ENCODE peak calls at places on chromosome 18, in six cellular contexts. One of them, this sample, is unnamed.

GRCh38 chr18:74869904-74870863 is 272.5 kb downstream of the ZNF407 start:
- DNase-seq in NT2/D1: no peak
- DNase-seq in CD8-positive, alpha-beta memory T cell: no peak
- DNase-seq in left ventricle myocardium inferior: no peak
- DNase-seq in fibroblast of lung: peak
- DNase-seq in lower leg skin: no peak
- DNase-seq in this sample: no peak

GRCh38 chr18:6222271-6222670 is 192.4 kb downstream of the L3MBTL4 start:
- DNase-seq in NT2/D1: no peak
- DNase-seq in CD8-positive, alpha-beta memory T cell: no peak
- DNase-seq in left ventricle myocardium inferior: no peak
- DNase-seq in lower leg skin: no peak
- DNase-seq in fibroblast of lung: no peak
- DNase-seq in this sample: no peak

GRCh38 chr18:57705861-57706590 is 84.4 kb upstream of the NARS1 start:
- DNase-seq in CD8-positive, alpha-beta memory T cell: no peak
- DNase-seq in lower leg skin: peak
- DNase-seq in left ventricle myocardium inferior: no peak
- DNase-seq in NT2/D1: no peak
- DNase-seq in fibroblast of lung: no peak
- DNase-seq in this sample: no peak

GRCh38 chr18:56799756-56800155 is 148.6 kb downstream of the WDR7 start:
- DNase-seq in lower leg skin: no peak
- DNase-seq in fibroblast of lung: peak
- DNase-seq in CD8-positive, alpha-beta memory T cell: no peak
- DNase-seq in NT2/D1: no peak
- DNase-seq in left ventricle myocardium inferior: no peak
- DNase-seq in this sample: peak

GRCh38 chr18:58635891-58636290 is 7.0 kb upstream of the ALPK2 start:
- DNase-seq in CD8-positive, alpha-beta memory T cell: no peak
- DNase-seq in left ventricle myocardium inferior: no peak
- DNase-seq in lower leg skin: no peak
- DNase-seq in fibroblast of lung: peak
- DNase-seq in NT2/D1: no peak
- DNase-seq in this sample: peak

GRCh38 chr18:36350211-36350610 is 52.7 kb downstream of the FHOD3 start:
- DNase-seq in left ventricle myocardium inferior: no peak
- DNase-seq in fibroblast of lung: no peak
- DNase-seq in NT2/D1: no peak
- DNase-seq in CD8-positive, alpha-beta memory T cell: no peak
- DNase-seq in lower leg skin: no peak
- DNase-seq in this sample: no peak

GRCh38 chr18:72867721-72868665 is at the start of gene NETO1:
- DNase-seq in left ventricle myocardium inferior: no peak
- DNase-seq in lower leg skin: peak
- DNase-seq in NT2/D1: no peak
- DNase-seq in fibroblast of lung: peak
- DNase-seq in CD8-positive, alpha-beta memory T cell: no peak
- DNase-seq in this sample: no peak

GRCh38 chr18:47204908-47205522 is 28.9 kb upstream of the IER3IP1 start:
- DNase-seq in fibroblast of lung: peak
- DNase-seq in NT2/D1: peak
- DNase-seq in lower leg skin: no peak
- DNase-seq in CD8-positive, alpha-beta memory T cell: peak
- DNase-seq in left ventricle myocardium inferior: no peak
- DNase-seq in this sample: peak

GRCh38 chr18:45408218-45408617 is 207.1 kb upstream of the SLC14A2 start:
- DNase-seq in CD8-positive, alpha-beta memory T cell: no peak
- DNase-seq in left ventricle myocardium inferior: no peak
- DNase-seq in NT2/D1: no peak
- DNase-seq in fibroblast of lung: peak
- DNase-seq in lower leg skin: no peak
- DNase-seq in this sample: peak

GRCh38 chr18:74063023-74063422 is 84.6 kb downstream of the FBXO15 start:
- DNase-seq in lower leg skin: no peak
- DNase-seq in NT2/D1: no peak
- DNase-seq in CD8-positive, alpha-beta memory T cell: no peak
- DNase-seq in left ventricle myocardium inferior: no peak
- DNase-seq in fibroblast of lung: no peak
- DNase-seq in this sample: no peak

GRCh38 chr18:76844742-76845477 is 22.6 kb downstream of the ZNF236 start:
- DNase-seq in CD8-positive, alpha-beta memory T cell: no peak
- DNase-seq in lower leg skin: no peak
- DNase-seq in left ventricle myocardium inferior: no peak
- DNase-seq in NT2/D1: no peak
- DNase-seq in fibroblast of lung: peak
- DNase-seq in this sample: no peak

GRCh38 chr18:63553117-63553516 is 10.9 kb downstream of the SERPINB12 start:
- DNase-seq in lower leg skin: no peak
- DNase-seq in CD8-positive, alpha-beta memory T cell: no peak
- DNase-seq in fibroblast of lung: peak
- DNase-seq in left ventricle myocardium inferior: no peak
- DNase-seq in NT2/D1: no peak
- DNase-seq in this sample: peak

GRCh38 chr18:23547306-23547705 is 39.0 kb downstream of the NPC1 start:
- DNase-seq in CD8-positive, alpha-beta memory T cell: no peak
- DNase-seq in NT2/D1: no peak
- DNase-seq in fibroblast of lung: no peak
- DNase-seq in left ventricle myocardium inferior: no peak
- DNase-seq in lower leg skin: peak
- DNase-seq in this sample: no peak

GRCh38 chr18:64026350-64026749 is 56.5 kb downstream of the SERPINB8 start:
- DNase-seq in lower leg skin: no peak
- DNase-seq in NT2/D1: no peak
- DNase-seq in fibroblast of lung: no peak
- DNase-seq in left ventricle myocardium inferior: no peak
- DNase-seq in CD8-positive, alpha-beta memory T cell: no peak
- DNase-seq in this sample: no peak

DNA sequence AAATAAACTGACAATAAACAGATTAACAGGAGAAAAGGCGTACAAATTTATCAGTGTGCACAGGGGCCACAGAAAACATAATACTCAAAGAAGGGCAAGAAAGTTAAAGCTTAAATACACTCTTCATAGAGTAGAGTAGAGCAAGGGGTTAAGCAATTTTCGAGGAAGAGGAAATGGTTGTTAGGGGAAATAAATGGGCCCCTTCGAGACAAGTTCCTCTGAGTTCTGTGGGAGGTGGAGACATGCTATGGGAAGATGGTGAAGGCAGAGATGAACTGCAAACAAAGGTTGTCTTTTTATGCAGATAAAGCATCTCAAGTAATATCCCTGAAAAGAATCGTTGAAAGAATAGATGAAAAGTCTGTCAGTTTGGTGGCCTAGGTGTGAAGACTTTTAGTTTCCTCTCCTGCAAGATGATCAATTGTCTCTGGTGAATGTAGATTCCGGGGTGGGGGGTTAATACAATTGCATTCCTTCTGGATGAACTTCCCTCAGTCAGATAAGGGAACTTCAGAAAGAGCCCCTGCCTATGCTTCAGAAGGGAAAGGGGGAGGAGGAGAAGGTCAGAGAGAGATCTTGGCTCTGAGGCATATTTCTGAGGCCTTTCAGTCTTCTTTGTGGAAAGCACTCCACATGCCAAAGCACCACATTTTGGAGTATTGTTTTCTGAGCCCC is 127.0 kb downstream of the METTL4 start:
- DNase-seq in NT2/D1: no peak
- DNase-seq in lower leg skin: no peak
- DNase-seq in fibroblast of lung: peak
- DNase-seq in left ventricle myocardium inferior: no peak
- DNase-seq in CD8-positive, alpha-beta memory T cell: no peak
- DNase-seq in this sample: no peak
- H3K4me3 ChIP-seq in NT2/D1: no peak
- H3K4me3 ChIP-seq in lower leg skin: no peak
- H3K4me3 ChIP-seq in fibroblast of lung: no peak
- H3K4me3 ChIP-seq in left ventricle myocardium inferior: no peak
- H3K4me3 ChIP-seq in CD8-positive, alpha-beta memory T cell: no peak
- H3K4me3 ChIP-seq in this sample: no peak

DNA sequence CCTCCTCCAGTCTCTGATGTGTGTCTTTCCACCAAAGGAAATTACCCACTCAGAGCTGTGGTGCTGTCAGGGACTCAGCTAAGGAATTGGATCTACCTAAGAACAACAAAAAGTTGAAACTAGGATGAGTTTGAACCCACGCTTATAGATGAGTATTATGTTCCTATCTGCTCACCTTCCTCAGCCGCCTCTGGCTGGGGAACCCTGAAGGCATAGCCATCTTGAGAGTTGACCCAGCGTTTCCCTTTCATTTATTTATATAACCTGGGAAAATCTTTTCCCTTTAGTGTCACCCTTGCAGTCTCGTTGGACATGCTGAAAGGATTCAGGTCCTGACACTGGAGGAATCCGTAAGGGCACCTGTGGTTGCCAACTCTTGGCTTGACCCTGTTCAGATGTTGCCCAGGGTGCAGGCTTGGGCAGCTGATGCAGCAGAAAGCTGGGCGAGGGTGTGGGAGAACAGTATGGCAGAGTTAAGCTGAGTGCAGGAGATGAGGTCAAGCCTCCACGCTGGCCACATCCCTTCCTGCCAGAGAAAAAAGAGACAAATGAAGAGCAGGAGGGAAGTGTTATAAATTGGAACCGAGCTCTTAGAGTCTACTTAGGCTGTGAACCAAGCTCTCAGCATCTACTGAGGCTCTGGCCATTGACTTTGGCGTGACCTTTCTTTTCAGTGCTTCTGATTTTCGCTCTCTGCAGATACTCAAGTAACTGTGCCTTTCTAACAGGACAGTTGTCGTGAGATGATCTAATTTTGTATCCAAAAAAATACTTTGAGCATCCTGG is 1.9 kb downstream of the CDH20 start:
- DNase-seq in left ventricle myocardium inferior: no peak
- DNase-seq in NT2/D1: no peak
- DNase-seq in lower leg skin: no peak
- DNase-seq in CD8-positive, alpha-beta memory T cell: no peak
- DNase-seq in fibroblast of lung: no peak
- DNase-seq in this sample: no peak
- H3K4me3 ChIP-seq in left ventricle myocardium inferior: peak
- H3K4me3 ChIP-seq in NT2/D1: peak
- H3K4me3 ChIP-seq in lower leg skin: no peak
- H3K4me3 ChIP-seq in CD8-positive, alpha-beta memory T cell: no peak
- H3K4me3 ChIP-seq in fibroblast of lung: no peak
- H3K4me3 ChIP-seq in this sample: no peak

GRCh38 chr18:32759768-32760167 is 13.1 kb downstream of the KLHL14 start:
- DNase-seq in NT2/D1: no peak
- DNase-seq in CD8-positive, alpha-beta memory T cell: no peak
- DNase-seq in fibroblast of lung: no peak
- DNase-seq in lower leg skin: no peak
- DNase-seq in left ventricle myocardium inferior: no peak
- DNase-seq in this sample: no peak
- H3K4me3 ChIP-seq in NT2/D1: no peak
- H3K4me3 ChIP-seq in CD8-positive, alpha-beta memory T cell: no peak
- H3K4me3 ChIP-seq in fibroblast of lung: no peak
- H3K4me3 ChIP-seq in lower leg skin: no peak
- H3K4me3 ChIP-seq in left ventricle myocardium inferior: no peak
- H3K4me3 ChIP-seq in this sample: no peak

GRCh38 chr18:13730486-13730885 is 4.0 kb downstream of the RNMT start:
- DNase-seq in lower leg skin: no peak
- DNase-seq in NT2/D1: no peak
- DNase-seq in fibroblast of lung: no peak
- DNase-seq in left ventricle myocardium inferior: no peak
- DNase-seq in CD8-positive, alpha-beta memory T cell: no peak
- DNase-seq in this sample: no peak
- H3K4me3 ChIP-seq in lower leg skin: no peak
- H3K4me3 ChIP-seq in NT2/D1: no peak
- H3K4me3 ChIP-seq in fibroblast of lung: no peak
- H3K4me3 ChIP-seq in left ventricle myocardium inferior: no peak
- H3K4me3 ChIP-seq in CD8-positive, alpha-beta memory T cell: no peak
- H3K4me3 ChIP-seq in this sample: no peak

GRCh38 chr18:79792988-79793355 is 4.8 kb upstream of the KCNG2 start:
- DNase-seq in left ventricle myocardium inferior: no peak
- DNase-seq in lower leg skin: no peak
- DNase-seq in fibroblast of lung: no peak
- DNase-seq in NT2/D1: no peak
- DNase-seq in CD8-positive, alpha-beta memory T cell: no peak
- DNase-seq in this sample: no peak
- H3K4me3 ChIP-seq in left ventricle myocardium inferior: no peak
- H3K4me3 ChIP-seq in lower leg skin: no peak
- H3K4me3 ChIP-seq in fibroblast of lung: no peak
- H3K4me3 ChIP-seq in NT2/D1: no peak
- H3K4me3 ChIP-seq in CD8-positive, alpha-beta memory T cell: no peak
- H3K4me3 ChIP-seq in this sample: no peak

DNA sequence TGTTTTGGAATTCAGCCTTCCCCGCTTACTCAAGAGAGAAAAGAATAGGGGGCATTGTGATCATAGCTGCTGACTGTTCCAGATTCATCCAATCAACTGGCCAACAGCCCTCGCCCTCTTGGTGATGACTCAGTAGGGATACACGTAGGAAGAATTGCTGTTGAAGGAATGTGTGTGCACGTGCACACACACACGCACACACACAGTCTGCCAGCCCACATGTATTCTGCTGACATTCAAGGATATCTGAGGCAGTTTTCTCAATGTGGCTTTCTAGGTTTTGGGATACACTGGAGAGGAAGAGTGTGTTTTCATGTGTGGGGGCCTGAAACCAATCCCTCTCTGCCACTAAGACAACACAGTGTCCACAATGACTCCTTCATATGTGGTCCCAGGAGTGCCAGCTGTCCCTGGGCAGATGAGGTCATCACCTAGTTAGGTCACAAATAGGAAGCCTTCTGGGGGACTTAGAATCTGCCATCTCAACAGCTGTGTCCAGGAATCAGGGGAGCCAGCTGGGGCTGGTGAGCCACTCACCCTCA is 352.6 kb downstream of the SS18 start:
- DNase-seq in lower leg skin: no peak
- DNase-seq in NT2/D1: no peak
- DNase-seq in CD8-positive, alpha-beta memory T cell: no peak
- DNase-seq in left ventricle myocardium inferior: no peak
- DNase-seq in fibroblast of lung: peak
- DNase-seq in this sample: peak
- H3K4me3 ChIP-seq in lower leg skin: no peak
- H3K4me3 ChIP-seq in NT2/D1: no peak
- H3K4me3 ChIP-seq in CD8-positive, alpha-beta memory T cell: no peak
- H3K4me3 ChIP-seq in left ventricle myocardium inferior: no peak
- H3K4me3 ChIP-seq in fibroblast of lung: no peak
- H3K4me3 ChIP-seq in this sample: no peak

DNA sequence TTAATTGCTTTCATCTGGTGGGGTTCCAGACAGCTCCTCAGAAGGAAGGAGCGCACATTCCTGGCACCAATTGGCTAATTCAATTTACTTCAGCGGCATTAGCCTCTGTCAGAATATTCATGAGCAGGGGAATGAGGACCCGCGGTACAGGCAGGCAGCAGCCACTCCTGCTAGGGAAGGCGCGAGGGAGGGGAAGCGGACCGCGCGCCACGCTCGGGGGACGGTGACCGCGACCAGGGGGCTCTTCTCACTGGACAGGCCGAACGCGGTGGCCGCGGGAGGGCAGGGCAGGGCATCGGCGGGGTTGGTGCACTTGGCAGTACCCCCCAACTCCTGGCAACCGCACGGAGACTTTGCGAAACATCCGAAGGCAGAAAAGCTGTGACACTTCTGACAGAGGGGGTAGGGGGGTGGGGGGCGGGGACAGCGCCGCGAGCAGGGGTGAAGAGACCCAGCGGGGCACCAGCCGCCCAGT is at the start of gene CDH20:
- DNase-seq in left ventricle myocardium inferior: no peak
- DNase-seq in lower leg skin: no peak
- DNase-seq in NT2/D1: peak
- DNase-seq in fibroblast of lung: no peak
- DNase-seq in CD8-positive, alpha-beta memory T cell: no peak
- DNase-seq in this sample: no peak
- H3K4me3 ChIP-seq in left ventricle myocardium inferior: peak
- H3K4me3 ChIP-seq in lower leg skin: peak
- H3K4me3 ChIP-seq in NT2/D1: peak
- H3K4me3 ChIP-seq in fibroblast of lung: peak
- H3K4me3 ChIP-seq in CD8-positive, alpha-beta memory T cell: no peak
- H3K4me3 ChIP-seq in this sample: peak